ENCODE peak calls at places on chromosomes 5 and 9, in ten cellular contexts. G is tibial nerve, S is heart right ventricle, L is A673, U is mammary epithelial cell, P is cardiac muscle cell, Y is left ventricle myocardium inferior, N is H9, M is aorta, W is right lobe of liver. R is an unnamed sample. For H3K4me1, the result is how much of the 10 kb centered on the place peaks cover.

GRCh38 chr5:168165977-168166376 is 125.5 kb upstream of the WWC1 start:
- DNase-seq in G (no peak), S (no peak), L (no peak), U (no peak), P (no peak), Y (no peak), N (no peak), M (no peak), W (no peak), R (no peak)

GRCh38 chr5:168270446-168270845 is 21.0 kb upstream of the WWC1 start:
- DNase-seq in G (no peak), S (no peak), L (no peak), U (no peak), P (peak), Y (no peak), N (no peak), M (no peak), W (no peak), R (no peak)

GRCh38 chr9:135491764-135492163 is 8.7 kb upstream of the MRPS2 start:
- DNase-seq in G (no peak), S (no peak), L (no peak), U (no peak), P (no peak), Y (no peak), N (no peak), M (peak), W (no peak), R (no peak)

GRCh38 chr5:72301557-72301956 is 18.5 kb downstream of the MRPS27 start:
- DNase-seq in G (no peak), S (no peak), L (no peak), U (no peak), P (no peak), Y (no peak), N (no peak), M (no peak), W (no peak), R (no peak)

GRCh38 chr5:176836811-176837706 is 26.7 kb downstream of the UNC5A start:
- DNase-seq in G (no peak), S (no peak), L (no peak), U (no peak), P (no peak), Y (no peak), N (no peak), M (no peak), W (no peak), R (no peak)

GRCh38 chr9:8628771-8629170 is 829.2 kb upstream of the DMAC1 start:
- DNase-seq in G (no peak), S (no peak), L (no peak), U (no peak), P (no peak), Y (no peak), N (no peak), M (no peak), W (no peak), R (no peak)

GRCh38 chr5:149863830-149864229 is 80.8 kb downstream of the PDE6A start:
- DNase-seq in G (no peak), S (no peak), L (peak), U (no peak), P (no peak), Y (no peak), N (no peak), M (no peak), W (no peak), R (no peak)

GRCh38 chr5:90170231-90170630 is 239.3 kb downstream of the CETN3 start:
- DNase-seq in G (no peak), S (no peak), L (peak), U (no peak), P (no peak), Y (no peak), N (no peak), M (no peak), W (no peak), R (no peak)

GRCh38 chr5:113163328-113163727 is 186.7 kb downstream of the DCP2 start:
- DNase-seq in G (no peak), S (no peak), L (no peak), U (peak), P (peak), Y (no peak), N (no peak), M (no peak), W (no peak), R (no peak)

GRCh38 chr9:13274901-13275641 is 4.4 kb downstream of the MPDZ start:
- DNase-seq in G (no peak), S (no peak), L (peak), U (no peak), P (peak), Y (no peak), N (no peak), M (no peak), W (no peak), R (no peak)

GRCh38 chr5:150355791-150356190 is 1.7 kb upstream of the TCOF1 start:
- DNase-seq in G (no peak), S (no peak), L (no peak), U (no peak), P (no peak), Y (no peak), N (no peak), M (no peak), W (no peak), R (no peak)

GRCh38 chr5:10557747-10558295 is 6.0 kb upstream of the ANKRD33B start:
- DNase-seq in G (no peak), S (no peak), L (no peak), U (no peak), P (no peak), Y (no peak), N (no peak), M (no peak), W (no peak), R (no peak)

GRCh38 chr9:98568234-98568922 is 140.4 kb downstream of the GABBR2 start:
- DNase-seq in G (no peak), S (no peak), L (no peak), U (no peak), P (no peak), Y (no peak), N (no peak), M (no peak), W (no peak), R (no peak)

GRCh38 chr9:95813923-95814322 is 61.6 kb upstream of the ERCC6L2 start:
- DNase-seq in G (no peak), S (no peak), L (no peak), U (no peak), P (peak), Y (no peak), N (no peak), M (no peak), W (no peak), R (no peak)

GRCh38 chr5:125928663-125929062 is 494.5 kb upstream of the GRAMD2B start:
- DNase-seq in G (no peak), S (no peak), L (no peak), U (no peak), P (no peak), Y (no peak), N (no peak), M (no peak), W (no peak), R (no peak)

GRCh38 chr5:16889203-16889971 is 46.7 kb downstream of the MYO10 start:
- DNase-seq in G (no peak), S (no peak), L (peak), U (no peak), P (peak), Y (no peak), N (no peak), M (no peak), W (no peak), R (no peak)

GRCh38 chr9:7536310-7536939 is 263.2 kb downstream of the DMAC1 start:
- DNase-seq in G (peak), S (peak), L (peak), U (peak), P (peak), Y (no peak), N (peak), M (peak), W (peak), R (peak)

GRCh38 chr9:73896061-73896460 is 601.1 kb upstream of the RORB start:
- DNase-seq in G (no peak), S (no peak), L (no peak), U (no peak), P (no peak), Y (no peak), N (no peak), M (no peak), W (no peak), R (no peak)

GRCh38 chr9:98596486-98596885 is 112.2 kb downstream of the GABBR2 start:
- DNase-seq in G (no peak), S (no peak), L (no peak), U (no peak), P (no peak), Y (no peak), N (no peak), M (no peak), W (no peak), R (no peak)

GRCh38 chr5:103216137-103216536 is 42.4 kb upstream of the MACIR start:
- DNase-seq in G (no peak), S (no peak), L (no peak), U (no peak), P (peak), Y (no peak), N (no peak), M (no peak), W (no peak), R (no peak)

GRCh38 chr5:87081511-87082372 is 185.9 kb upstream of the RASA1 start:
- DNase-seq in G (peak), S (no peak), L (peak), U (no peak), P (peak), Y (no peak), N (no peak), M (peak), W (no peak), R (no peak)

GRCh38 chr5:13662646-13663045 is 281.8 kb downstream of the DNAH5 start:
- DNase-seq in G (no peak), S (no peak), L (no peak), U (no peak), P (no peak), Y (no peak), N (no peak), M (no peak), W (no peak), R (no peak)

GRCh38 chr5:7377761-7378160 is 18.2 kb upstream of the ADCY2 start:
- DNase-seq in G (no peak), S (no peak), L (peak), U (no peak), P (no peak), Y (no peak), N (no peak), M (no peak), W (no peak), R (no peak)

GRCh38 chr5:138950411-138951011 is 75.4 kb upstream of the LRRTM2 start:
- DNase-seq in G (no peak), S (no peak), L (no peak), U (no peak), P (no peak), Y (no peak), N (no peak), M (no peak), W (no peak), R (peak)

GRCh38 chr5:141941779-141942178 is 16.2 kb downstream of the PCDH12 start:
- DNase-seq in G (no peak), S (no peak), L (no peak), U (no peak), P (no peak), Y (no peak), N (no peak), M (no peak), W (no peak), R (no peak)

DNA sequence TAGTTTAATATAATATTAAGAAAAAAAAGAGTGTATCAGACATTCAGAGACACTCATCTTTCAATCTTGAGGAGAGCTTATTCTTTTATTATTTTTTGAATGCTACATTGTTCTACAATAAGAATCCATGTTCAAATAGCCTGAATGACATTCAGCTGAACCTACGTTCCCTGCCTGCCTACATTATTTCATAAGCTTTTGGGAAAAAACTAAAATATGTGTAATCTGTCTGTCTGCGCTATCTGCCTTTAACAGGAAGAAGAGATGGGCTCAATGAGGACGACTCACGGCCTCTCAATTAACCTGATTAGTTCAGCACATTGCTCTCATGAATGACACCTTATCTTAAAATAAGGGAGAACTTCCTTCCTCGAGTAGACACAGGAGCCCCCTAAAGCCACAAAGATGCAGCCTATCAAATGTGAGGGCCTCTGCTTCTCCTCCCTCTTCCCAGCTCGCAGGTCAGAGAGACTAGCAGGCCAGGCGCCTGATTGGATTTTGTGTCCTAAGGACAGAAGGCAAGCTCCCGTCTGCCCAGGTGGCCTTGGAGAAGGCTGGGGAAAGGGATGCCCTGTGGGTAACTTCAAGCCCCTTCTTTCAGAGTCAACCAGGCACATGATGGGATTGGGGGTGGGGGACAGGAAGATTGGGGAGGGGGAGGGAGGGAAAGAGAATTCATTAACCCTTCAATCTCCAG is 37.7 kb downstream of the EBF1 start:
- DNase-seq in G (no peak), S (no peak), L (no peak), U (no peak), P (peak), Y (no peak), N (peak), M (no peak), W (no peak), R (no peak)
- H3K4me1 ChIP-seq in G (half or more), S (under half), L (under half), U (under half), P (under half), Y (half or more), N (under half), M (under half), W (under half), R (under half)

GRCh38 chr9:109474944-109475343 is 23.2 kb downstream of the PTPN3 start:
- DNase-seq in G (no peak), S (no peak), L (no peak), U (no peak), P (no peak), Y (no peak), N (no peak), M (no peak), W (no peak), R (no peak)
- H3K4me1 ChIP-seq in G (under half), S (under half), L (under half), U (under half), P (under half), Y (half or more), N (under half), M (under half), W (under half), R (half or more)

GRCh38 chr5:147887026-147887627 is 8.6 kb downstream of the SCGB3A2 start:
- DNase-seq in G (peak), S (no peak), L (peak), U (peak), P (peak), Y (no peak), N (no peak), M (no peak), W (no peak), R (peak)

GRCh38 chr5:147893820-147894219 is 12.5 kb downstream of the C5orf46 start:
- DNase-seq in G (no peak), S (no peak), L (no peak), U (peak), P (peak), Y (no peak), N (no peak), M (no peak), W (no peak), R (no peak)

GRCh38 chr5:147892696-147893296 is 13.5 kb downstream of the C5orf46 start:
- DNase-seq in G (no peak), S (no peak), L (no peak), U (peak), P (no peak), Y (no peak), N (peak), M (peak), W (no peak), R (peak)

GRCh38 chr5:147882586-147883313 is 4.2 kb downstream of the SCGB3A2 start:
- DNase-seq in G (no peak), S (no peak), L (no peak), U (no peak), P (peak), Y (no peak), N (no peak), M (no peak), W (no peak), R (no peak)

DNA sequence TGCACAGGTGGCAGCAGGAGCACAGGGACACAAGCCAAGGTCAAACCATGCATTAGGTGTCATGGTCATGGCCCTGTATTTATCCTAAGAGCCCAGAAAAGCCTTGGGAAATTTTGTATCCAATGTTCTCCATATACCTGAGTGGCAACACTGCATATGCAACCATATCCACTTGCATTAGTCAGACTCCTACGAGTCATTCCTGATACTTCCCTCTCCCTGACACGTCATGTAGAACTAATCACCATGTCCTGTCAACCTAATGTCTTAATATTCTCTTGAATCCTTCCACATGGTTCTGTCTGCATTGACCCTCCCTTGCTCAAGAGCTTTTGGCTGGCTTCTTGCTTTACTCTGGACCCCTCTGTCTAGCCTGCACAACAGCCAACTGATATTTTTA is 9.4 kb downstream of the SCGB3A2 start:
- DNase-seq in G (no peak), S (no peak), L (no peak), U (peak), P (no peak), Y (no peak), N (no peak), M (no peak), W (no peak), R (no peak)
- H3K4me1 ChIP-seq in G (under half), S (under half), L (under half), U (under half), P (under half), Y (under half), N (under half), M (under half), W (under half), R (under half)

GRCh38 chr9:19699757-19700156 is 89.1 kb downstream of the SLC24A2 start:
- DNase-seq in G (no peak), S (no peak), L (no peak), U (no peak), P (no peak), Y (no peak), N (peak), M (no peak), W (no peak), R (no peak)
- H3K4me1 ChIP-seq in G (under half), S (under half), L (under half), U (under half), P (under half), Y (under half), N (under half), M (under half), W (under half), R (under half)

GRCh38 chr9:133680250-133680975 is 44.2 kb downstream of the DBH start:
- DNase-seq in G (no peak), S (no peak), L (no peak), U (no peak), P (no peak), Y (peak), N (no peak), M (peak), W (no peak), R (no peak)
- H3K4me1 ChIP-seq in G (under half), S (under half), L (under half), U (under half), P (under half), Y (under half), N (under half), M (under half), W (under half), R (under half)

GRCh38 chr5:157556615-157557418 is 18.8 kb downstream of the ADAM19 start:
- DNase-seq in G (no peak), S (no peak), L (no peak), U (no peak), P (no peak), Y (no peak), N (no peak), M (no peak), W (no peak), R (no peak)
- H3K4me1 ChIP-seq in G (half or more), S (half or more), L (under half), U (under half), P (under half), Y (half or more), N (under half), M (under half), W (under half), R (under half)

GRCh38 chr5:135426102-135427082 is 20.8 kb downstream of the DCANP1 start:
- DNase-seq in G (no peak), S (no peak), L (peak), U (peak), P (peak), Y (no peak), N (no peak), M (no peak), W (no peak), R (no peak)

GRCh38 chr5:135428586-135428985 is 18.6 kb downstream of the DCANP1 start:
- DNase-seq in G (no peak), S (no peak), L (no peak), U (no peak), P (no peak), Y (no peak), N (no peak), M (no peak), W (no peak), R (no peak)

GRCh38 chr5:135423158-135423925 is 23.8 kb downstream of the DCANP1 start:
- DNase-seq in G (no peak), S (no peak), L (no peak), U (no peak), P (peak), Y (no peak), N (no peak), M (no peak), W (no peak), R (no peak)

GRCh38 chr5:135422419-135422818 is 23.4 kb upstream of the MACROH2A1 start:
- DNase-seq in G (no peak), S (no peak), L (no peak), U (no peak), P (no peak), Y (no peak), N (no peak), M (no peak), W (no peak), R (no peak)

GRCh38 chr5:135425641-135426040 is 21.5 kb downstream of the DCANP1 start:
- DNase-seq in G (no peak), S (no peak), L (no peak), U (no peak), P (no peak), Y (no peak), N (no peak), M (no peak), W (no peak), R (no peak)
- H3K4me1 ChIP-seq in G (under half), S (under half), L (under half), U (under half), P (under half), Y (under half), N (under half), M (under half), W (under half), R (under half)

R was measured in body of pancreas.